ENCODE peak calls at places on chromosomes 1 and 21, in five cellular contexts. W is neural progenitor cell, I is esophagus squamous epithelium, R is stomach, U is A673. L is an unnamed sample.

GRCh38 chr1:195714248-195714647 is 894.0 kb downstream of the KCNT2 start:
- DNase-seq in R (no peak), W (no peak), U (peak; percentile 9), I (no peak), L (no peak)

GRCh38 chr1:165793951-165794350 is 25.3 kb upstream of the TMCO1 start:
- DNase-seq in R (no peak), I (no peak), W (no peak), U (no peak), L (no peak)

GRCh38 chr1:99681583-99681982 is 35.7 kb downstream of the PALMD start:
- DNase-seq in R (no peak), I (no peak), W (no peak), U (peak; percentile 52), L (no peak)

GRCh38 chr1:217029311-217030157 is 306.3 kb upstream of the ESRRG start:
- DNase-seq in U (no peak), W (no peak), R (peak; percentile 36), I (no peak), L (peak; percentile 67)

GRCh38 chr1:40362699-40363098 is 10.8 kb upstream of the SMAP2 start:
- DNase-seq in I (no peak), R (no peak), U (no peak), W (no peak), L (no peak)

GRCh38 chr1:158035976-158036583 is 42.6 kb downstream of the KIRREL1 start:
- DNase-seq in R (no peak), I (no peak), W (peak; percentile 60), U (peak; percentile 72), L (no peak)

GRCh38 chr1:30329802-30330557 is 393.4 kb downstream of the MATN1 start:
- DNase-seq in R (peak; percentile 14), W (no peak), U (no peak), I (no peak), L (no peak)

GRCh38 chr1:192516776-192517297 is 58.7 kb upstream of the RGS1 start:
- DNase-seq in W (peak; percentile 13), I (no peak), R (no peak), U (peak; percentile 96), L (no peak)

GRCh38 chr1:36653850-36654249 is 171.1 kb upstream of the CSF3R start:
- DNase-seq in U (peak; percentile 8), W (no peak), R (no peak), I (no peak), L (no peak)

GRCh38 chr1:152034654-152035405 is 2.0 kb downstream of the S100A11 start:
- DNase-seq in U (peak; percentile 88), I (no peak), W (peak; percentile 70), R (peak; percentile 61), L (peak; percentile 80)

GRCh38 chr1:157086299-157086698 is 13.3 kb downstream of the ETV3L start:
- DNase-seq in R (no peak), W (no peak), U (no peak), I (no peak), L (no peak)

GRCh38 chr1:161260346-161260745 is 1.8 kb downstream of the PCP4L1 start:
- DNase-seq in I (no peak), W (no peak), R (no peak), U (peak; percentile 51), L (no peak)

GRCh38 chr21:38838598-38839369 is 33.1 kb downstream of the ETS2 start:
- DNase-seq in R (no peak), W (no peak), I (no peak), U (no peak), L (no peak)

GRCh38 chr1:62530516-62531154 is 66.7 kb upstream of the ANGPTL3 start:
- DNase-seq in R (peak; percentile 69), W (peak; percentile 72), U (peak; percentile 37), I (no peak), L (peak; percentile 69)

GRCh38 chr1:72435025-72435424 is 152.7 kb upstream of the NEGR1 start:
- DNase-seq in U (peak; percentile 5), W (no peak), I (no peak), R (no peak), L (no peak)

GRCh38 chr1:88566615-88567387 is 117.3 kb upstream of the PKN2 start:
- DNase-seq in U (no peak), W (no peak), I (no peak), R (no peak), L (no peak)

GRCh38 chr1:16608838-16609560 is 4.4 kb downstream of the NBPF1 start:
- DNase-seq in W (no peak), R (no peak), U (no peak), I (no peak), L (no peak)

GRCh38 chr1:183870351-183871077 is 65.6 kb downstream of the RGL1 start:
- DNase-seq in U (no peak), I (no peak), W (no peak), R (no peak), L (peak; percentile 14)

GRCh38 chr1:31866450-31866801 is 50.6 kb upstream of the SPOCD1 start:
- DNase-seq in R (no peak), W (no peak), I (no peak), U (no peak), L (no peak)

GRCh38 chr1:11147371-11147770 is 41.8 kb upstream of the ANGPTL7 start:
- DNase-seq in W (no peak), U (no peak), R (no peak), I (no peak), L (no peak)

GRCh38 chr1:59171788-59172187 is 125.1 kb upstream of the FGGY start:
- DNase-seq in W (no peak), I (no peak), R (no peak), U (no peak), L (no peak)

GRCh38 chr21:37579356-37579755 is 212.8 kb downstream of the DYRK1A start:
- DNase-seq in I (no peak), U (no peak), W (no peak), R (no peak), L (no peak)

GRCh38 chr1:3237994-3238704 is 169.1 kb downstream of the PRDM16 start:
- DNase-seq in W (no peak), U (no peak), R (peak; percentile 82), I (no peak), L (no peak)

GRCh38 chr1:18091660-18092446 is 15.7 kb upstream of the IGSF21 start:
- DNase-seq in U (no peak), R (no peak), W (no peak), I (no peak), L (peak; percentile 79)

GRCh38 chr1:223712856-223713494 is 636 bp downstream of the CAPN2 start:
- DNase-seq in U (peak; percentile 53), R (no peak), I (no peak), W (peak; percentile 41), L (no peak)

GRCh38 chr1:205535866-205536758 is 31.6 kb downstream of the CDK18 start:
- DNase-seq in I (no peak), W (no peak), R (peak; percentile 26), U (no peak), L (no peak)

GRCh38 chr1:19645544-19646252 is 1.6 kb downstream of the NBL1 start:
- DNase-seq in W (peak; percentile 36), I (no peak), R (no peak), U (no peak), L (no peak)

GRCh38 chr1:85224734-85225623 is 24.2 kb upstream of the SYDE2 start:
- DNase-seq in W (peak; percentile 60), R (peak; percentile 84), U (no peak), I (no peak), L (no peak)

GRCh38 chr1:57281324-57281723 is 142.5 kb downstream of the DAB1 start:
- DNase-seq in U (no peak), R (no peak), I (no peak), W (no peak), L (no peak)

GRCh38 chr1:180793451-180793850 is 119.2 kb upstream of the KIAA1614 start:
- DNase-seq in U (no peak), R (no peak), I (no peak), W (no peak), L (no peak)

GRCh38 chr1:13681921-13682320 is 18.1 kb upstream of the PRDM2 start:
- DNase-seq in U (no peak), R (no peak), I (no peak), W (no peak), L (no peak)

GRCh38 chr1:205247130-205247921 is 19.6 kb downstream of the TMCC2 start:
- DNase-seq in W (no peak), I (no peak), U (no peak), R (no peak), L (no peak)

GRCh38 chr21:45300786-45301520 is 13.3 kb upstream of the POFUT2 start:
- DNase-seq in R (no peak), I (no peak), W (no peak), U (no peak), L (no peak)

GRCh38 chr1:110697606-110698005 is 22.9 kb upstream of the KCNA3 start:
- DNase-seq in W (no peak), U (no peak), I (no peak), R (no peak), L (no peak)

GRCh38 chr21:45981154-45981606 is 390 bp upstream of the COL6A1 start:
- DNase-seq in R (peak; percentile 64), I (no peak), U (peak; percentile 90), W (peak; percentile 91), L (no peak)

GRCh38 chr1:25922633-25923567 is 16.7 kb upstream of the STMN1 start:
- DNase-seq in W (peak; percentile 70), R (peak; percentile 30), U (peak; percentile 70), I (no peak), L (no peak)

DNA sequence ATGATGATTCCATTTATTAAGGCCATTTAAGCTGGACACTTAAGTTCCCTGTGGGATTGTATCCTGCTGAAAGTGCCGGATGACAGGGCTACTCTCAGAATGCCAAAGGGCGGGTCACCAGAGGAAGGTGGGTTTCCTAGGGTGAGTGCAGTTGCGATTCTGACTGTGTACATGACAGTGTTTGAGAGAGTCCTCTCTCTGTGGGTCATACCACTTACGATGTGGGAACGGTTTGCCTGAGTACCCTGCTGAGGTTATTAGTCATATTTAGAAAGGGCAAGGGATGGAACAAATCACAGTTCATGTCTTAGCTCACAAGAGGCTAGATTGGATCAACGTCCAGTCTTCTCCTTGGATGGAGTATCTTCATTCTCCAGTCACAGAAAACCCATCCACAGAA is 461.9 kb downstream of the CAMTA1 start:
- DNase-seq in U (no peak), R (no peak), W (no peak), I (no peak), L (peak; percentile 21)
- H3K27ac ChIP-seq in U (no peak overlapping the region), R (no peak overlapping the region), W (no peak overlapping the region), I (no peak overlapping the region), L (no peak overlapping the region)

DNA sequence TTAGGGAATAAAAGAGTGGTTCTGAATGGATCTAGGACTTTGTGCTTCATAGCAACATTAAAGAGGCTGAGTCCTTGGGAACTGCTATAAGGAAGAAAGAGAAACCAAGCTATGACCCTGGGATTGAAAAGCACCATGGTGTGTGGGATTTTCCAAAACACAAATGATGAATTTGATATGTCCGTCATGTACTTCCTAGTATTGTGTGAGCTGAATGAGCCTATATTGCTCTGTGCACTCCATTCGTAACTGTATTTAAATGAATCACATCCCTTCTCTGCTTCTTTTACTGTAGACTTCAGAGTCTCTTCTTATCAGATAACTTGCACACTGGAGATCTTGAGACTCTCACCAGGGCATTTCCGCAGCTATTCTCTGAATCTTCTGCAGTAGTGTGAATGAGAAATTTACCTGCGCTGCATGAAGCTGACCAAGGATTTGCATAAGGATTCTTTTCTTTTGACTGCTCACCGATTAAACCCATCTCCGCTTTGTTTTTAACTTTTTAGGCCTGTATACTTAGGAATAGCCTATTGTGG is 23.1 kb upstream of the OR10J4 start:
- DNase-seq in U (no peak), R (no peak), I (no peak), W (no peak), L (no peak)
- H3K9me3 ChIP-seq in U (no peaks in the 10 kb centered on the region), R (no peaks in the 10 kb centered on the region), I (no peaks in the 10 kb centered on the region), W (no peaks in the 10 kb centered on the region), L (no peaks in the 10 kb centered on the region)

GRCh38 chr21:35674272-35674671 is 386.1 kb downstream of the SETD4 start:
- DNase-seq in W (no peak), R (no peak), U (no peak), I (no peak), L (no peak)
- H3K4me1 ChIP-seq in W (peaks cover 2% of the 10 kb centered on the region), R (no peaks in the 10 kb centered on the region), U (no peaks in the 10 kb centered on the region), I (no peaks in the 10 kb centered on the region), L (no peaks in the 10 kb centered on the region)

GRCh38 chr1:113253187-113253966 is 136.9 kb upstream of the MAGI3 start:
- DNase-seq in I (no peak), W (peak; percentile 71), R (no peak), U (no peak), L (no peak)
- H3K27ac ChIP-seq in I (peak overlapping the region; percentile 90), W (peak overlapping the region; percentile 72), R (peak overlapping the region; percentile 81), U (no peak overlapping the region), L (no peak overlapping the region)

L was measured in ascending aorta.